ENCODE peak calls at places on chromosomes 4 and X, in five cellular contexts. O is amniotic epithelial cell, U is GDM1, V is endodermal cell, L is pancreas. Q is an unnamed sample.

GRCh38 chr4:9942139-9942538 is 79.2 kb downstream of the SLC2A9 start:
- DNase-seq in O (no peak), U (no peak), V (no peak), L (no peak), Q (no peak)

GRCh38 chr4:52588097-52588496 is 71.0 kb downstream of the USP46 start:
- DNase-seq in O (peak), U (no peak), V (peak), L (no peak), Q (no peak)

GRCh38 chr4:117417856-117418255 is 332.5 kb upstream of the TRAM1L1 start:
- DNase-seq in O (peak), U (no peak), V (no peak), L (no peak), Q (no peak)

GRCh38 chr4:40055379-40055872 is 1.2 kb upstream of the N4BP2 start:
- DNase-seq in O (no peak), U (no peak), V (no peak), L (no peak), Q (peak)

GRCh38 chr4:170052919-170053318 is 26.7 kb upstream of the MFAP3L start:
- DNase-seq in O (no peak), U (no peak), V (no peak), L (no peak), Q (no peak)

GRCh38 chr4:170386974-170387373 is 297.2 kb upstream of the AADAT start:
- DNase-seq in O (peak), U (no peak), V (no peak), L (no peak), Q (no peak)

GRCh38 chr4:133096972-133097371 is 52.1 kb upstream of the PCDH10 start:
- DNase-seq in O (no peak), U (no peak), V (peak), L (no peak), Q (no peak)

GRCh38 chrX:128800138-128800537 is 723.2 kb downstream of the SMARCA1 start:
- DNase-seq in O (no peak), U (no peak), V (no peak), L (no peak), Q (no peak)

GRCh38 chr4:53929955-53930798 is 134.2 kb downstream of the CHIC2 start:
- DNase-seq in O (peak), U (peak), V (peak), L (peak), Q (peak)

GRCh38 chrX:2817036-2817435 is 11.7 kb upstream of the GYG2 start:
- DNase-seq in O (no peak), U (no peak), V (no peak), L (no peak), Q (no peak)

GRCh38 chr4:57064120-57064519 is 46.1 kb downstream of the IGFBP7 start:
- DNase-seq in O (no peak), U (no peak), V (no peak), L (no peak), Q (no peak)

GRCh38 chrX:42442745-42443144 is 335.2 kb downstream of the PPP1R2C start:
- DNase-seq in O (no peak), U (no peak), V (no peak), L (no peak), Q (no peak)

GRCh38 chr4:178215309-178215708 is 773.1 kb upstream of the AGA start:
- DNase-seq in O (no peak), U (no peak), V (no peak), L (no peak), Q (no peak)

GRCh38 chr4:124018383-124019317 is 622.1 kb downstream of the SPRY1 start:
- DNase-seq in O (peak), U (no peak), V (peak), L (peak), Q (peak)

GRCh38 chr4:21801661-21802355 is 146.8 kb downstream of the KCNIP4 start:
- DNase-seq in O (peak), U (no peak), V (no peak), L (no peak), Q (no peak)

GRCh38 chrX:120575379-120576114 is 14.8 kb upstream of the CUL4B start:
- DNase-seq in O (no peak), U (no peak), V (no peak), L (no peak), Q (no peak)

GRCh38 chrX:10296581-10296980 is 139.8 kb downstream of the CLCN4 start:
- DNase-seq in O (peak), U (no peak), V (no peak), L (no peak), Q (no peak)

GRCh38 chr4:56139241-56139827 is 190.6 kb downstream of the CEP135 start:
- DNase-seq in O (peak), U (no peak), V (no peak), L (no peak), Q (no peak)

GRCh38 chrX:115642304-115642703 is 81.3 kb downstream of the PLS3 start:
- DNase-seq in O (no peak), U (no peak), V (peak), L (no peak), Q (no peak)

GRCh38 chr4:138522366-138522765 is 280.2 kb upstream of the SLC7A11 start:
- DNase-seq in O (peak), U (no peak), V (peak), L (no peak), Q (no peak)

GRCh38 chrX:21847342-21847741 is 7.9 kb downstream of the MBTPS2 start:
- DNase-seq in O (peak), U (no peak), V (no peak), L (no peak), Q (no peak)

GRCh38 chrX:10648608-10649007 is 28.2 kb upstream of the MID1 start:
- DNase-seq in O (peak), U (no peak), V (no peak), L (no peak), Q (no peak)

GRCh38 chrX:41027388-41027787 is 57.9 kb upstream of the USP9X start:
- DNase-seq in O (peak), U (no peak), V (no peak), L (no peak), Q (no peak)

GRCh38 chr4:165738571-165738970 is 134.5 kb upstream of the TLL1 start:
- DNase-seq in O (no peak), U (no peak), V (no peak), L (no peak), Q (no peak)

GRCh38 chrX:119410027-119410819 is 11.1 kb downstream of the SLC25A43 start:
- DNase-seq in O (peak), U (no peak), V (peak), L (peak), Q (no peak)

GRCh38 chrX:103517246-103517645 is 2.0 kb downstream of the RAB40A start:
- DNase-seq in O (peak), U (no peak), V (no peak), L (no peak), Q (no peak)

Q was measured in CMK.